ENCODE peak calls at places on chromosome 22, in six cellular contexts. O is epithelial cell of esophagus, I is GM13976, S is AG09319, N is endothelial cell, H is WTC11. E is an unnamed sample.

GRCh38 chr22:20015971-20016733 is 471 bp downstream of the ARVCF start:
- DNase-seq in O (no peak), I (no peak), S (no peak), N (peak; percentile 33), H (peak; percentile 69), E (no peak)

GRCh38 chr22:31891366-31892079 is 52.8 kb upstream of the YWHAH start:
- DNase-seq in O (peak; percentile 42), I (no peak), S (no peak), N (no peak), H (no peak), E (no peak)

GRCh38 chr22:26847816-26848215 is 190.4 kb downstream of the MIAT start:
- DNase-seq in O (no peak), I (no peak), S (no peak), N (no peak), H (no peak), E (no peak)

GRCh38 chr22:18031670-18032454 is 7.5 kb upstream of the MICAL3 start:
- DNase-seq in O (peak; percentile 98), I (no peak), S (peak; percentile 49), N (no peak), H (no peak), E (no peak)

GRCh38 chr22:48952256-48953102 is 875.2 kb downstream of the BRD1 start:
- DNase-seq in O (no peak), I (no peak), S (no peak), N (no peak), H (no peak), E (no peak)

GRCh38 chr22:29152381-29153138 is 53.1 kb upstream of the EMID1 start:
- DNase-seq in O (no peak), I (no peak), S (no peak), N (no peak), H (peak; percentile 44), E (no peak)

GRCh38 chr22:41910050-41910598 is 4.8 kb downstream of the SHISA8 start:
- DNase-seq in O (peak; percentile 35), I (no peak), S (no peak), N (peak; percentile 42), H (peak; percentile 69), E (peak; percentile 11)

GRCh38 chr22:30453731-30454510 is 17.9 kb downstream of the SEC14L3 start:
- DNase-seq in O (no peak), I (no peak), S (no peak), N (peak; percentile 30), H (no peak), E (no peak)

GRCh38 chr22:27454807-27455450 is 346.6 kb downstream of the MN1 start:
- DNase-seq in O (no peak), I (no peak), S (no peak), N (no peak), H (peak; percentile 38), E (no peak)

GRCh38 chr22:25219948-25220442 is 556 bp downstream of the CRYBB2 start:
- DNase-seq in O (peak; percentile 44), I (no peak), S (no peak), N (no peak), H (no peak), E (no peak)

GRCh38 chr22:49310354-49310753 is 517.3 kb downstream of the BRD1 start:
- DNase-seq in O (no peak), I (no peak), S (no peak), N (peak; percentile 0), H (no peak), E (no peak)

GRCh38 chr22:30521368-30522156 is 16.1 kb upstream of the SEC14L4 start:
- DNase-seq in O (no peak), I (no peak), S (no peak), N (no peak), H (no peak), E (no peak)

GRCh38 chr22:31676700-31677099 is 14.7 kb upstream of the PISD start:
- DNase-seq in O (peak; percentile 98), I (peak; percentile 92), S (peak; percentile 54), N (peak; percentile 56), H (peak; percentile 94), E (peak; percentile 89)

GRCh38 chr22:25748704-25749103 is 6.7 kb downstream of the MYO18B start:
- DNase-seq in O (no peak), I (no peak), S (no peak), N (no peak), H (no peak), E (no peak)

GRCh38 chr22:30947163-30947820 is 21.3 kb downstream of the MORC2 start:
- DNase-seq in O (peak; percentile 91), I (no peak), S (no peak), N (peak; percentile 59), H (no peak), E (no peak)

GRCh38 chr22:35839811-35840739 is 122.4 kb downstream of the APOL5 start:
- DNase-seq in O (peak; percentile 98), I (no peak), S (peak; percentile 97), N (peak; percentile 83), H (peak; percentile 78), E (no peak)

GRCh38 chr22:50146440-50147228 is 23.9 kb upstream of the PANX2 start:
- DNase-seq in O (peak; percentile 78), I (peak; percentile 55), S (no peak), N (no peak), H (no peak), E (no peak)

GRCh38 chr22:44526431-44527115 is 28.5 kb upstream of the RTL6 start:
- DNase-seq in O (no peak), I (no peak), S (no peak), N (no peak), H (no peak), E (no peak)

GRCh38 chr22:48742556-48743343 is 1084.9 kb downstream of the BRD1 start:
- DNase-seq in O (no peak), I (no peak), S (no peak), N (no peak), H (peak; percentile 7), E (no peak)

GRCh38 chr22:34334893-34335292 is 414.6 kb upstream of the LARGE1 start:
- DNase-seq in O (no peak), I (no peak), S (no peak), N (no peak), H (no peak), E (no peak)

GRCh38 chr22:21022507-21022906 is 7.5 kb downstream of the P2RX6 start:
- DNase-seq in O (no peak), I (no peak), S (no peak), N (no peak), H (no peak), E (no peak)

GRCh38 chr22:21020802-21021429 is 6.0 kb downstream of the P2RX6 start:
- DNase-seq in O (peak; percentile 35), I (peak; percentile 75), S (no peak), N (no peak), H (peak; percentile 68), E (no peak)

GRCh38 chr22:21025266-21025665 is 7.1 kb downstream of the SLC7A4 start:
- DNase-seq in O (peak; percentile 71), I (peak; percentile 50), S (no peak), N (no peak), H (no peak), E (no peak)

GRCh38 chr22:21025763-21026755 is 6.3 kb downstream of the SLC7A4 start:
- DNase-seq in O (peak; percentile 87), I (peak; percentile 25), S (no peak), N (no peak), H (no peak), E (no peak)

DNA sequence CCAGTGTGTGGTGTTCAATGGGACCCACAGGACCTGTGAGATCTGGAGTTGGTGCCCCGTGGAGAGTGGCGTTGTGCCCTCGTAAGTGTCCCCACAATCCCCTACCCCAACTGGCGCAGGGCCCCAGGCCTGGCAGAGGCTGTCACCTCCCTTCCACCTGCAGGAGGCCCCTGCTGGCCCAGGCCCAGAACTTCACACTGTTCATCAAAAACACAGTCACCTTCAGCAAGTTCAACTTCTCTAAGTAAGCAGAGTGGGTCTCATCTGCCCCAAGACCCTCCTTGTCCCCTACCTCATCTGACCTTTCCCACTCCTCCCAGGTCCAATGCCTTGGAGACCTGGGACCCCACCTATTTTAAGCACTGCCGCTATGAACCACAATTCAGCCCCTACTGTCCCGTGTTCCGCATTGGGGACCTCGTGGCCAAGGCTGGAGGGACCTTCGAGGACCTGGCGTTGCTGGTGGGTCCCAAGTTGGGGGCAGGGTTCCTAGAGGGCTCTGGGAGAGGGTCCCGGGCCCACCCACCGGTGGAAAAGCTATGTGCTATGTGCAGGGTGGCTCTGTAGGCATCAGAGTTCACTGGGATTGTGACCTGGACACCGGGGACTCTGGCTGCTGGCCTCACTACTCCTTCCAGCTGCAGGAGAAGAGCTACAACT is 8.1 kb downstream of the P2RX6 start:
- DNase-seq in O (no peak), I (no peak), S (no peak), N (no peak), H (no peak), E (no peak)
- TF ChIP-seq CTCF in O (no peak), I (no peak), S (no peak), N (peak; percentile 18), H (no peak), E (peak; percentile 6)

GRCh38 chr22:37431811-37432707 is 4.8 kb upstream of the ELFN2 start:
- DNase-seq in O (peak; percentile 95), I (no peak), S (peak; percentile 70), N (no peak), H (no peak), E (peak; percentile 45)
- TF ChIP-seq CTCF in O (no peak), I (no peak), S (no peak), N (no peak), H (no peak), E (no peak)

GRCh38 chr22:23608583-23608982 is 23.5 kb downstream of the DRICH1 start:
- DNase-seq in O (no peak), I (no peak), S (no peak), N (peak; percentile 64), H (peak; percentile 69), E (no peak)
- TF ChIP-seq CTCF in O (no peak), I (no peak), S (no peak), N (no peak), H (no peak), E (no peak)

GRCh38 chr22:40511604-40512003 is 124.9 kb downstream of the MRTFA start:
- DNase-seq in O (no peak), I (no peak), S (no peak), N (no peak), H (no peak), E (no peak)

GRCh38 chr22:40506762-40507161 is 129.8 kb downstream of the MRTFA start:
- DNase-seq in O (no peak), I (no peak), S (no peak), N (no peak), H (no peak), E (no peak)

GRCh38 chr22:40507491-40507890 is 129.0 kb downstream of the MRTFA start:
- DNase-seq in O (no peak), I (no peak), S (no peak), N (no peak), H (no peak), E (no peak)

GRCh38 chr22:40510965-40511364 is 125.6 kb downstream of the MRTFA start:
- DNase-seq in O (no peak), I (no peak), S (no peak), N (no peak), H (no peak), E (no peak)

DNA sequence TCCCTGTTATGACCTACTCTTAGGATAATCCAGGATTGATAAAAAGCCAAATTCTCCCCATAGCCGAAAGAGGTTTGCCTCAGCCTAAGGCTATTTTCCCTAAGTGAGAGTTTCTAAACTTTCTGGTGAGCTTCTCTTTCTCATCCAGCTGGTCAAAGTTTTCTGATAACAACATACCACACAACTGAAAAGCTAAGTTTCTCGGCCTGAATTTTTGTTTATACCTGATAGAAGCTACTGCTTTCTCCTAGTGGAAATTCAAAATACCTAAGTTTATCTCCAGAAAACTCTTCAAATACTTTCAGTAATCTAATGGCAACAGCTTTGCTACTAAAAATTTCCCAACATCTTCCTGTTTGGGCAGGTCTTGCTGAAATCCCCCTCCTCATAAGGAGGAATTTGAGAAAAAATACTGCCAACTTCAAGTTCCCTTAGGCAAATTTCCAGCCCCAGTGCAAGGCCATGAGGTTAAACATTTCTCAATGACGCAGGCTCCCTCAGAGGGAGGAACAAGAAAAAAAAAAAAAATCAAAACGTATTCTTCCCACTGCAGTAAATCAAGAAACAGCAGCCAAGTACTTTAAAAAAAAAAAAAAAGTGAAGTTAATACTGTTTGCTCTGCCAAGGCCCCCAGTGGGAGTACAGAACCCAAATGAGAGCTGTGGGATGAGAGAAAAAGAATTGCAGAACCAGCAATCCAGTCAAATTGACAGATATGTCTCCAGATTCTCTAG is 127.0 kb downstream of the MRTFA start:
- DNase-seq in O (peak; percentile 83), I (no peak), S (peak; percentile 68), N (no peak), H (no peak), E (no peak)
- TF ChIP-seq CTCF in O (no peak), I (no peak), S (no peak), N (no peak), H (no peak), E (no peak)